ENCODE peak calls at places on chromosomes 12 and 14, in five cellular contexts. T is neural crest cell, B is GM10248, N is OCI-LY7, D is GM06990. A is an unnamed sample.

GRCh38 chr14:99318091-99318958 is 46.3 kb upstream of the BCL11B start:
- DNase-seq in T (no peak), B (peak), N (no peak), D (no peak), A (peak)

GRCh38 chr12:5185435-5186069 is 141.9 kb downstream of the KCNA5 start:
- DNase-seq in T (no peak), B (no peak), N (no peak), D (no peak), A (no peak)

GRCh38 chr12:90859591-90859990 is 95.4 kb downstream of the CCER1 start:
- DNase-seq in T (no peak), B (no peak), N (no peak), D (no peak), A (no peak)

GRCh38 chr12:101501410-101502045 is 26.4 kb downstream of the SPIC start:
- DNase-seq in T (no peak), B (no peak), N (no peak), D (no peak), A (no peak)

GRCh38 chr12:77850698-77851097 is 20.0 kb downstream of the NAV3 start:
- DNase-seq in T (no peak), B (no peak), N (no peak), D (no peak), A (no peak)

GRCh38 chr14:77154421-77154820 is 12.8 kb upstream of the ZDHHC22 start:
- DNase-seq in T (no peak), B (no peak), N (no peak), D (no peak), A (no peak)

GRCh38 chr12:107122452-107122958 is 29.2 kb upstream of the CRY1 start:
- DNase-seq in T (no peak), B (no peak), N (no peak), D (no peak), A (no peak)

GRCh38 chr12:96493101-96493500 is 3.7 kb downstream of the CFAP54 start:
- DNase-seq in T (no peak), B (no peak), N (no peak), D (no peak), A (no peak)

GRCh38 chr14:79016828-79017505 is 846.8 kb downstream of the NRXN3 start:
- DNase-seq in T (no peak), B (no peak), N (no peak), D (no peak), A (no peak)

GRCh38 chr12:64411427-64411826 is 7.2 kb downstream of the XPOT start:
- DNase-seq in T (no peak), B (no peak), N (no peak), D (no peak), A (no peak)

GRCh38 chr12:107515446-107515958 is 170.1 kb upstream of the PWP1 start:
- DNase-seq in T (no peak), B (no peak), N (no peak), D (no peak), A (no peak)

GRCh38 chr14:91205449-91205848 is 39.1 kb downstream of the GPR68 start:
- DNase-seq in T (no peak), B (no peak), N (no peak), D (no peak), A (no peak)

GRCh38 chr12:92408072-92408900 is 262.6 kb upstream of the BTG1 start:
- DNase-seq in T (peak), B (peak), N (peak), D (peak), A (peak)

GRCh38 chr12:52679875-52680274 is 332 bp downstream of the KRT1 start:
- DNase-seq in T (no peak), B (no peak), N (no peak), D (no peak), A (no peak)

GRCh38 chr12:20527396-20528154 is 159.2 kb downstream of the PDE3A start:
- DNase-seq in T (no peak), B (no peak), N (no peak), D (no peak), A (no peak)

GRCh38 chr12:121334513-121335343 is 17.5 kb downstream of the ANAPC5 start:
- DNase-seq in T (no peak), B (peak), N (peak), D (peak), A (peak)

GRCh38 chr12:115323223-115323905 is 639.4 kb upstream of the TBX3 start:
- DNase-seq in T (no peak), B (no peak), N (no peak), D (no peak), A (no peak)

GRCh38 chr14:23168246-23168645 is 15.2 kb downstream of the SLC7A8 start:
- DNase-seq in T (no peak), B (no peak), N (no peak), D (no peak), A (no peak)

GRCh38 chr12:28851781-28852180 is 297.3 kb upstream of the FAR2 start:
- DNase-seq in T (no peak), B (no peak), N (no peak), D (no peak), A (no peak)

GRCh38 chr14:42224053-42224888 is 617.6 kb downstream of the LRFN5 start:
- DNase-seq in T (peak), B (peak), N (peak), D (no peak), A (peak)

GRCh38 chr14:77599894-77600293 is 16.5 kb downstream of the SPTLC2 start:
- DNase-seq in T (no peak), B (no peak), N (no peak), D (no peak), A (no peak)

GRCh38 chr14:49218436-49219092 is 367.6 kb downstream of the RPS29 start:
- DNase-seq in T (no peak), B (no peak), N (no peak), D (no peak), A (no peak)

GRCh38 chr12:12004524-12004923 is 66.2 kb upstream of the BCL2L14 start:
- DNase-seq in T (no peak), B (no peak), N (no peak), D (no peak), A (no peak)

GRCh38 chr12:66297080-66297479 is 5.2 kb upstream of the HELB start:
- DNase-seq in T (no peak), B (no peak), N (no peak), D (no peak), A (no peak)

GRCh38 chr14:39956372-39956771 is 524.1 kb upstream of the FBXO33 start:
- DNase-seq in T (no peak), B (no peak), N (peak), D (no peak), A (no peak)

GRCh38 chr12:63450821-63451220 is 217.5 kb downstream of the DPY19L2 start:
- DNase-seq in T (no peak), B (no peak), N (no peak), D (no peak), A (no peak)

GRCh38 chr12:6465467-6466183 is 4.9 kb downstream of the VAMP1 start:
- DNase-seq in T (peak), B (no peak), N (peak), D (no peak), A (peak)

GRCh38 chr14:95361373-95362179 is 41.9 kb upstream of the CLMN start:
- DNase-seq in T (no peak), B (peak), N (peak), D (peak), A (peak)

GRCh38 chr12:107225626-107226025 is 132.3 kb upstream of the CRY1 start:
- DNase-seq in T (no peak), B (no peak), N (no peak), D (no peak), A (no peak)

GRCh38 chr12:104805186-104805585 is 152.9 kb downstream of the SLC41A2 start:
- DNase-seq in T (no peak), B (no peak), N (no peak), D (no peak), A (no peak)

GRCh38 chr12:3293446-3294161 is 197.4 kb upstream of the PRMT8 start:
- DNase-seq in T (no peak), B (no peak), N (no peak), D (no peak), A (no peak)
- TF ChIP-seq CTCF in T (no peak), B (no peak), N (no peak), D (no peak), A (no peak)

GRCh38 chr12:2187195-2187963 is 134.6 kb downstream of the CACNA1C start:
- DNase-seq in T (no peak), B (no peak), N (peak), D (no peak), A (no peak)

GRCh38 chr12:2180737-2181082 is 127.9 kb downstream of the CACNA1C start:
- DNase-seq in T (no peak), B (no peak), N (no peak), D (no peak), A (no peak)

GRCh38 chr12:2185751-2186341 is 133.1 kb downstream of the CACNA1C start:
- DNase-seq in T (no peak), B (no peak), N (no peak), D (no peak), A (no peak)

GRCh38 chr12:2179953-2180736 is 127.4 kb downstream of the CACNA1C start:
- DNase-seq in T (no peak), B (no peak), N (no peak), D (no peak), A (no peak)

DNA sequence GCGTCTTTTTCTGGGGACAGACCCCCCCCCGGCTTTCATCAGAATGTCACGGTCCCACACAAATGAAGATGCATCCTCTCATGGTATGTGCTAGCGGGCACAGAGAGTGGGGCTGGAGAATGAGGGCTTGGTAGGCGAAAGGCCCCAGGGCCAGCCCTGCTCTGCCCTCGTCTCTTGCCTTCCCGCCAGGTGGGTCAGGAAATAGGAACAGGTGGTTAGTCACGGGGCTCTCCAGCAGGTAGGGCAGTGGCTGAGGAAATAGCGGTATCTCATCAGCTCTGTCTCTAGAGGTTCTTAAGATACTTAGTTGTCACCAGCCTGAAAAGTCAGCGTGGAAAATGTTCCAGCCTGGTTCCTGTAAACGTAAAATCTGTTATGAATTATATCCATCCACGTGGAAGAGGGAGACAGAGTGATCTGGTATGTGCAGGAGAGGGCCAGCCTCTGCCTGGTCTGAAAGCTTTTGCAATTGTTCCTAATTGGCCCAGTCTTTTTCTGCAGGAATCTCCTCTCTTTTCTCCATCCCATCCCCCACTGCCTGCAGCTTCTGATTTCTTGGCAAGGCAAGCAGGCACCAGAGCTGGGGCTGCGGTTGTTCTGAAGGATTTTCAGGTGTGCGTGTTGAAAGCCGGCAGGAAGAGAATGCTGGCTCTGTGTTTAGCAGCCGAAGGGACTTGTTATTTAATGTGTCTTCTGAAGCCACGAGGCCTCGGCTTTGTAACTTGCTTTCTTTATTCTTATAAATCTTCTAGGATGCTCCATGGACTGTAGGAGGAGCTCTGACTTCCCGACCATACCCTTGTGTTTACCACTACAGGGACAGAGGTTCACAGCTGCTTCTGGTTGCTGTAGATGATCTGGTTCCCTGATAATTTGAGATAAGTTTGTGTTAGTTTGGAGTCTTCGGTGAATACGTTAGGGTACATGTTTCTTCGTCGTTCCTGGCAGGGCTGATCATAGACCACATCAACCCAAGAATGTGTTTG is 131.1 kb downstream of the CACNA1C start:
- DNase-seq in T (no peak), B (no peak), N (peak), D (no peak), A (no peak)
- TF ChIP-seq CTCF in T (no peak), B (no peak), N (peak), D (no peak), A (no peak)

GRCh38 chr14:89309670-89310177 is 107.3 kb downstream of the FOXN3 start:
- DNase-seq in T (no peak), B (no peak), N (peak), D (no peak), A (no peak)

GRCh38 chr14:89310211-89310610 is 106.8 kb downstream of the FOXN3 start:
- DNase-seq in T (no peak), B (no peak), N (peak), D (no peak), A (no peak)

GRCh38 chr14:89307409-89307808 is 109.6 kb downstream of the FOXN3 start:
- DNase-seq in T (no peak), B (no peak), N (peak), D (no peak), A (no peak)

GRCh38 chr14:89304972-89305703 is 111.9 kb downstream of the FOXN3 start:
- DNase-seq in T (no peak), B (peak), N (peak), D (peak), A (no peak)

GRCh38 chr14:89308232-89308959 is 108.6 kb downstream of the FOXN3 start:
- DNase-seq in T (no peak), B (peak), N (peak), D (peak), A (no peak)
- TF ChIP-seq CTCF in T (no peak), B (peak), N (peak), D (peak), A (no peak)

GRCh38 chr12:26113853-26114719 is 10.8 kb downstream of the BHLHE41 start:
- DNase-seq in T (peak), B (peak), N (no peak), D (peak), A (peak)
- TF ChIP-seq CTCF in T (peak), B (no peak), N (no peak), D (peak), A (no peak)

GRCh38 chr12:39804479-39805241 is 185.1 kb upstream of the ABCD2 start:
- DNase-seq in T (no peak), B (no peak), N (no peak), D (no peak), A (no peak)
- TF ChIP-seq CTCF in T (no peak), B (no peak), N (no peak), D (no peak), A (no peak)

GRCh38 chr12:47636908-47637780 is 68.7 kb downstream of the RPAP3 start:
- DNase-seq in T (peak), B (no peak), N (peak), D (peak), A (peak)
- TF ChIP-seq CTCF in T (peak), B (peak), N (peak), D (peak), A (peak)

GRCh38 chr12:7966558-7966957 is 30.6 kb upstream of the SLC2A3 start:
- DNase-seq in T (no peak), B (no peak), N (no peak), D (no peak), A (no peak)

GRCh38 chr12:7972734-7973488 is 36.9 kb upstream of the SLC2A3 start:
- DNase-seq in T (no peak), B (no peak), N (no peak), D (no peak), A (no peak)

DNA sequence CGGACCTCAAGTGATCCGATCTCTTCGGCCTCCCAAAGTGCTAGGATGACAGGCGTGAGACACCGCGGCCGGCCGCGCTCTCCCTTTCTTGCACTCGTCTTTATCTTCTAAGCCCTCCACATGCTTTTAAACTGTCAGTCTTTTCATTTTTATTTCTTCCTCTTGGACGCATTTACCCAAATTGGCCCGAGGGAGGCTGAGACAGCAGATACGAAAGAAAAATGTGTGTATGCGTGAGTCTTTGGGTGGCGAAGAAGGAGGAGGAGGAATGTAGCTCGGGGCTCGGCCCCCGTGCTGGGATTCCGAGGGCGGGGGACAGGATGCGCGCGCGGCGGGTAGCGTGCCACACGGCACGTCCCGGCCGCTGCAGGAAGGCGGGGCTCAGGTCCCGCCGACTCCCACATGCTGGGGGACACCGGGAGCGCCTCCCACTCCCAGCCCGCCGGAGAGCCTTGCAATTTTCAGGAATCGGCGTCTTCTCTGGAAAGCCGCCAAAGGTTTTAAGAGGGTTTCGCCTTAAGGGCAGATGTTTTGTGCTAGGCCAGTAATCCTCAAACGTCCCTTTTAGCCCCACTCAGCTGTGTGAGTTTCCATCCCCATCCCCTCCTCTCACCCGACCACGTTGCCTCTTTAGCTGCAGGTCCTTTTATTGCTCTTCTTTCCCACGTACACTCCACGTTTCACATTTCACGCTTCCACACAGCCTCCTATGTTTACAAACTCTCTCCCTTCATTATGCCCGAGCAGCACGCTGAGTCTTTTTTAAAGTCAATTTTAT is 34.7 kb upstream of the SLC2A3 start:
- DNase-seq in T (peak), B (peak), N (peak), D (peak), A (peak)
- TF ChIP-seq CTCF in T (peak), B (no peak), N (no peak), D (no peak), A (no peak)

A was measured in nephron progenitor cell.